ENCODE peak calls at places on chromosomes 3 and 15, in ten cellular contexts. E is Panc1; K is psoas muscle; N is body of pancreas; S is HepG2; D is CD4-positive, alpha-beta T cell; Y is CD8-positive, alpha-beta memory T cell; R is H9; B is cardiac muscle cell; Q is PC-3. O is an unnamed sample. For H3K9me3, the result is how much of the 10 kb centered on the place peaks cover.

GRCh38 chr15:98187549-98187948 is 227.0 kb downstream of the ARRDC4 start:
- DNase-seq in E (no peak), K (no peak), N (no peak), S (no peak), D (no peak), Y (no peak), R (no peak), B (no peak), Q (no peak), O (no peak)

GRCh38 chr3:40019371-40019770 is 210.0 kb downstream of the MYRIP start:
- DNase-seq in E (no peak), K (no peak), N (no peak), S (no peak), D (no peak), Y (no peak), R (no peak), B (no peak), Q (no peak), O (no peak)

GRCh38 chr3:156614642-156615511 is 59.5 kb upstream of the TIPARP start:
- DNase-seq in E (no peak), K (no peak), N (no peak), S (no peak), D (no peak), Y (no peak), R (no peak), B (peak), Q (peak), O (no peak)

GRCh38 chr15:69468241-69469121 is 15.9 kb downstream of the RPLP1 start:
- DNase-seq in E (no peak), K (no peak), N (peak), S (no peak), D (peak), Y (peak), R (no peak), B (no peak), Q (peak), O (peak)

GRCh38 chr3:27677554-27677953 is 44.6 kb downstream of the EOMES start:
- DNase-seq in E (no peak), K (no peak), N (no peak), S (no peak), D (no peak), Y (no peak), R (no peak), B (no peak), Q (peak), O (no peak)

GRCh38 chr3:64916192-64916798 is 228.5 kb upstream of the ADAMTS9 start:
- DNase-seq in E (no peak), K (no peak), N (no peak), S (no peak), D (no peak), Y (no peak), R (no peak), B (peak), Q (no peak), O (no peak)

GRCh38 chr3:143476965-143477640 is 357.5 kb downstream of the CHST2 start:
- DNase-seq in E (no peak), K (no peak), N (no peak), S (no peak), D (no peak), Y (no peak), R (no peak), B (no peak), Q (no peak), O (no peak)

GRCh38 chr15:64209680-64210334 is 47.0 kb upstream of the PPIB start:
- DNase-seq in E (peak), K (no peak), N (no peak), S (peak), D (no peak), Y (no peak), R (no peak), B (peak), Q (peak), O (no peak)

DNA sequence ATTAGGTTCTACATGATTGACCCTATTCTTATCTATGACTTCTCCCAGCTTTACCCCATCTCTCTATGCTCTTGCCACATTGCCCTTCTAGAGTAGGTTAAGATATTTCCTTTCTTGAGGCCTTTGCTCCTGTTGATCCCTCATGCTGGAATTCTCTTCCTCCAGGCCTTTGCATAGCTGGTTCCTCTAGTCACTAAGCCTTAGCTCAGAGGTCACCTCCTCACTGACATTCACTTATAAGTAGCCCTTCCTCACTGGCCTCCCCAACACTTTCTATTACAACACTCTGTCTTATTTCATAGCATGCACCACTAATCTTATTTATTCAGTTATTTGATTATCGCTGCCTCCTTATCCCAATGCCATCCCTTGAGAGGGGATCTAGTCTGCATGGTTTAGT is 228.4 kb upstream of the COL8A1 start:
- DNase-seq in E (no peak), K (no peak), N (no peak), S (no peak), D (no peak), Y (no peak), R (no peak), B (no peak), Q (no peak), O (no peak)
- H3K9me3 ChIP-seq in E (under half), K (under half), N (under half), S (under half), D (under half), Y (under half), R (under half), B (under half), Q (under half), O (under half)

GRCh38 chr15:25053000-25053815 is 98.4 kb downstream of the SNRPN start:
- DNase-seq in E (no peak), K (no peak), N (peak), S (no peak), D (no peak), Y (no peak), R (peak), B (no peak), Q (no peak), O (no peak)
- H3K9me3 ChIP-seq in E (half or more), K (half or more), N (under half), S (half or more), D (half or more), Y (half or more), R (half or more), B (under half), Q (half or more), O (half or more)

DNA sequence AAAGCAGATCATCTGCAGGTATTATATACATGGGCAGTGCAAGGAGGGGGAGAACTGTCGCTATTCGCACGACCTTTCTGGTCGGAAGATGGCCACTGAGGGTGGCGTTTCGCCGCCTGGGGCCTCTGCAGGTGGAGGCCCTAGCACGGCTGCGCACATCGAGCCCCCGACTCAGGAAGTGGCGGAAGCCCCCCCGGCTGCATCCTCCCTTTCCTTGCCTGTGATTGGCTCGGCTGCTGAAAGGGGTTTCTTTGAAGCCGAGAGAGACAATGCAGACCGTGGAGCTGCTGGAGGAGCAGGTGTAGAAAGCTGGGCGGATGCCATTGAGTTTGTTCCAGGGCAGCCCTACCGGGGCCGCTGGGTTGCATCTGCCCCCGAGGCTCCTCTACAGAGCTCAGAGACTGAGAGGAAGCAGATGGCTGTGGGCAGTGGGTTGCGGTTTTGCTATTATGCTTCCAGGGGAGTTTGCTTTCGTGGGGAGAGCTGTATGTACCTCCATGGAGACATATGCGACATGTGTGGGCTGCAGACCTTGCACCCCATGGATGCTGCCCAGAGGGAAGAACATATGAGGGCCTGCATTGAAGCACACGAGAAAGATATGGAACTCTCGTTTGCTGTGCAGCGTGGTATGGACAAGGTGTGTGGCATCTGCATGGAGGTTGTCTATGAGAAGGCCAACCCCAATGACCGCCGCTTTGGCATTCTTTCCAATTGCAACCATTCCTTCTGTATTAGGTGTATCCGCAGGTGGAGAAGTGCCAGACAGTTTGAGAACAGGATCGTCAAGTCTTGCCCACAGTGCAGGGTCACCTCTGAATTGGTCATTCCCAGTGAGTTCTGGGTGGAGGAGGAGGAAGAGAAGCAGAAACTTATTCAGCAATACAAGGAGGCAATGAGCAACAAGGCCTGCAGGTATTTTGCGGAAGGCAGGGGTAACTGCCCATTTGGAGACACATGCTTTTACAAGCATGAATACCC is 886 bp downstream of the MKRN3 start:
- DNase-seq in E (no peak), K (no peak), N (no peak), S (peak), D (peak), Y (peak), R (no peak), B (no peak), Q (peak), O (peak)
- H3K9me3 ChIP-seq in E (under half), K (under half), N (under half), S (under half), D (under half), Y (under half), R (half or more), B (under half), Q (under half), O (under half)

DNA sequence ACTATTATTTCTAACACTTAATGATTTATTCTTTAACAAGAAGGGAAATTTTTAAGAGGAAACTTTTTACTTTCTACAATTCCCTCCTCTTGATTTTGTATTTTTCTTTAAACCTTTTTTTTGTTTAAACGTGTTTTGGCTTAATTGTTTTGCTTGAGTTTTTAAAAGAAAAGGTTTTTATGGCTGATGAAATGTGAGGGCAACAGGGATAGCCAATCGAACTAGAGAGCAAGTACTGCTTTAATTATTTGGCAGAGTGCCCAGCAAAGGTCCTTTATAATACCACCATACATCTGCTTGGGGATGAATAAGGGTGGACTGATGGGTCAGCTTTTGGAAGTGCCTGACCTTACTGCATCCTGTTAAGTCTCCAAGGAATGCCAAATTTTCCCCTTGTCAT is 19.6 kb upstream of the MTHFS start:
- DNase-seq in E (no peak), K (no peak), N (no peak), S (no peak), D (no peak), Y (no peak), R (no peak), B (no peak), Q (no peak), O (no peak)
- H3K9me3 ChIP-seq in E (half or more), K (half or more), N (under half), S (under half), D (half or more), Y (under half), R (under half), B (under half), Q (under half), O (under half)

GRCh38 chr3:198108756-198109155 is 148.7 kb downstream of the LMLN start:
- DNase-seq in E (no peak), K (no peak), N (no peak), S (no peak), D (no peak), Y (no peak), R (no peak), B (no peak), Q (no peak), O (no peak)
- H3K9me3 ChIP-seq in E (under half), K (under half), N (under half), S (under half), D (under half), Y (under half), R (under half), B (under half), Q (under half), O (under half)

DNA sequence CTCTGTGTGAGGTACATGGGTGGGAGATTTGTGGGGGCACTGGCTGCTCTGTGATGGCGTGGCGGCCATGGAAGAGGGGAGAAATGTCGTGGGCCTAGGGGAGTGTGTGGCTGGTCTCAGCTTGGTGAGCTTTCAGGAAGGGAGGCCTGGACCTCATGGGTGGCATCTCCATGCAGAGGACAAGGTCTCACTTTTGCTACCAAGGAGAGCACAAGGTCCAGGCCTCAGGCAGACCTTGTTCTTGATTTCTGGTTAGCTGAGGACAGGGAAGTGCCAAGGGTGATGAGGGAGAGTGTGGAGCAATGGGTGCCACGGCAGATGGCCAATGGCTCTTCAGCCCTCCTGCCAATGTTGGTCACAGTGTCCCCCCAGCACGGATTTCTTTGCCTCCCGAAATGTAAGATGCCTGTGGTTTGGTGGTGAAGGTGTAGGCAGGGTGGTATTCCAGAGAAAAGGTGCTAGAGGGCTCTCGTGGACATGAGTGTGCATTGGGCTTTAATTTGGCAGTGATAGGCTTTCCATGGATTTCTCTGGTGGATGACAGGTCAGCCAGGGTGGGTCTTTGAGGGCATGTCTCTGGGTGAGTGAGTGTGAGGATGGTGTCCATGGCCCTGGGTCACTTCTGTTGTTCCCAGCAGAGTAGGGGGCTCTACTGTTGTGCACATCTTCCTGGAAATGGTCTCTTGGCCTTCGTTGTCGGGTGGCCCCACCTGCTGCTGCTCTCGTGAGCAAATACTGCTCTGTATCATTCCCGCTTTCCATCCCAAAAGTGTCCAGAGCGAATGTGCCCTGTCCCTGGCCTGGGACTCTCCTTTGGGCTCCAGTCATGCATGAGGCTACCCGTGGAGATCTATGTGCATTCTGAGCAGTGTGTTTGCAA is 108.0 kb downstream of the SNRPN start:
- DNase-seq in E (no peak), K (no peak), N (peak), S (no peak), D (no peak), Y (no peak), R (no peak), B (no peak), Q (no peak), O (no peak)
- H3K9me3 ChIP-seq in E (half or more), K (half or more), N (under half), S (half or more), D (half or more), Y (half or more), R (half or more), B (under half), Q (half or more), O (half or more)

DNA sequence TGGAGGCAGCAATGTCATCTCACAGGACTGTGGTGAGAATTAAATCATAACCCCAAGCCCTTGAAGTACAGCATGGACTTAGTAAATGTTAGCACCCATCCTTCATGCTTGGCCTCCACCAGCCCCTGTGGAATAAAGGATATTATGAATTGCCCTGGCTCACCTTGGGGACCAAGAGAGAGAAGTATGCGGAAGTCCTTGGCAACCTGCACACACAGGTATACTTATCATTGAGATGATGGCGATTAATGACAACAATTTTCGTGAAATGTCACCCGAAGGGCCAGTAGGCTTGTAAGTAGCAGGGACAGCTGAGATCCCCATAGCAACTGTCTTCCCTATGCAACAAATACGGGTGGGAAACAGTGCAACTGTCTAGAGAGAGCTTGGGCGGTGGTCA is 102.0 kb downstream of the FAM43A start:
- DNase-seq in E (no peak), K (no peak), N (no peak), S (no peak), D (no peak), Y (no peak), R (no peak), B (no peak), Q (no peak), O (no peak)
- H3K9me3 ChIP-seq in E (under half), K (under half), N (under half), S (under half), D (under half), Y (under half), R (under half), B (under half), Q (under half), O (under half)

DNA sequence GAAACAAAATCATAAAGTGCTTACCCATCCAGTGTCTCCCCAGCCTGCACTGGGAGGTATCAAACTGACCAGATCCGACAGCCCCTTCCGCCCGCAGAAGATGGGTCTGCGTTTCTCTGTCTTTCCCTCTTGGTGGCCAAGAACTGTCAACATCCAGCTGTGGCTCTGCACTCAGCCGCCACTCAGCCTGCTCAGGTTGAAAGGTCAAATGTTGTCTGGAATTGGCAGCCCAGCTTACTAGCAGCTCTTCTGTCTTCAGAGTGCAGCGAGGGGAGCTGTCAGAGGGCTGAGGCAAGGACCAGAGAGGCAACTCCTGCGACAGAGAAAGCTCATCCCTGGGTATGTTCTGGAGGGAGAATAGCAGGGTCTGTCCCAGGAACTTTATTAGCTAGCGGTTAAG is 45.4 kb downstream of the GOLGA6L2 start:
- DNase-seq in E (no peak), K (no peak), N (no peak), S (no peak), D (no peak), Y (no peak), R (no peak), B (no peak), Q (no peak), O (no peak)
- H3K9me3 ChIP-seq in E (under half), K (under half), N (under half), S (under half), D (under half), Y (under half), R (under half), B (under half), Q (under half), O (under half)

DNA sequence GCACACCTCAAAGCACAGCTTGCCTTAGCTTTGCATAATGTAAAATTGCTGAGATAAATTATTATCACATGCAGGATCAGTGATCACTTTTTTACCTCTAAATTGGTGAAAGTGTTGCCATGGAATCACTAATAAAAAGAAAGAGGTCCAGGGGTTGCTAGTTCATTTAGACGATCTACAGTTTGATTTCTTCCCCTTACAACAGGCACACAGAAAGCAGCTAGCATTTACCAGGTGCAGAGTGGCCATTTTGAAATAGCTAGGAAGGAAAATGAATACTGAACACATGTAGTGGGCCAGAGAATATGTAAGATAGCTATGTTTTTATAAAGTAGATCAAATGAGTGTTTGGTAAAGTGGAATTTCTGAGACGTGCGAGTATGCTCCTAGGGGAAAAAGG is 98.7 kb upstream of the CHL1 start:
- DNase-seq in E (no peak), K (no peak), N (no peak), S (no peak), D (no peak), Y (no peak), R (no peak), B (no peak), Q (no peak), O (no peak)
- H3K9me3 ChIP-seq in E (under half), K (under half), N (under half), S (under half), D (under half), Y (under half), R (under half), B (under half), Q (under half), O (under half)